ENCODE peak calls at places on chromosomes 6 and 20, in five cellular contexts. G is A549, K is K562, H is GM12878, L is HepG2. N is an unnamed sample.

GRCh38 chr6:142542704-142543233 is 241.0 kb downstream of the ADGRG6 start:
- DNase-seq in G (peak), K (peak), H (no peak), L (no peak), N (peak)

GRCh38 chr6:58113960-58114359 is 796.5 kb downstream of the PRIM2 start:
- DNase-seq in G (no peak), K (no peak), H (no peak), L (no peak), N (peak)

GRCh38 chr6:72849346-72849745 is 227.5 kb downstream of the KCNQ5 start:
- DNase-seq in G (no peak), K (no peak), H (no peak), L (no peak), N (no peak)

GRCh38 chr20:17878912-17879602 is 89.5 kb downstream of the SNX5 start:
- DNase-seq in G (no peak), K (no peak), H (no peak), L (no peak), N (no peak)

GRCh38 chr6:57316581-57317059 is 810 bp upstream of the PRIM2 start:
- DNase-seq in G (peak), K (peak), H (peak), L (peak), N (peak)

GRCh38 chr6:111423960-111424846 is 58.8 kb downstream of the REV3L start:
- DNase-seq in G (no peak), K (peak), H (no peak), L (no peak), N (no peak)

GRCh38 chr6:119161450-119161849 is 83.0 kb upstream of the FAM184A start:
- DNase-seq in G (no peak), K (no peak), H (no peak), L (no peak), N (no peak)

GRCh38 chr6:16081337-16081736 is 47.5 kb upstream of the MYLIP start:
- DNase-seq in G (no peak), K (no peak), H (no peak), L (no peak), N (no peak)

GRCh38 chr6:25331085-25331685 is 52.0 kb downstream of the CARMIL1 start:
- DNase-seq in G (no peak), K (no peak), H (no peak), L (no peak), N (no peak)

GRCh38 chr6:108002365-108003221 is 44.6 kb upstream of the SEC63 start:
- DNase-seq in G (peak), K (no peak), H (no peak), L (peak), N (peak)

GRCh38 chr6:43772571-43773049 is 2.6 kb downstream of the VEGFA start:
- DNase-seq in G (peak), K (peak), H (no peak), L (peak), N (peak)

GRCh38 chr6:166714581-166714980 is 87.5 kb upstream of the RPS6KA2 start:
- DNase-seq in G (no peak), K (no peak), H (no peak), L (no peak), N (no peak)

GRCh38 chr6:14706378-14706929 is 539.4 kb upstream of the JARID2 start:
- DNase-seq in G (peak), K (peak), H (no peak), L (no peak), N (no peak)

GRCh38 chr6:141326426-141326825 is 806.3 kb upstream of the GJE1 start:
- DNase-seq in G (peak), K (no peak), H (no peak), L (peak), N (no peak)

GRCh38 chr6:167255918-167256553 is 35.1 kb upstream of the UNC93A start:
- DNase-seq in G (no peak), K (no peak), H (no peak), L (no peak), N (peak)

GRCh38 chr6:139161169-139161568 is 26.3 kb downstream of the HECA start:
- DNase-seq in G (no peak), K (no peak), H (no peak), L (peak), N (no peak)

GRCh38 chr6:56220078-56220477 is 27.3 kb downstream of the COL21A1 start:
- DNase-seq in G (peak), K (no peak), H (no peak), L (no peak), N (no peak)

GRCh38 chr6:135667694-135668455 is 170.3 kb upstream of the AHI1 start:
- DNase-seq in G (peak), K (no peak), H (no peak), L (no peak), N (peak)

GRCh38 chr6:119345114-119345513 is 4.4 kb downstream of the MAN1A1 start:
- DNase-seq in G (no peak), K (no peak), H (no peak), L (no peak), N (no peak)

GRCh38 chr20:3479025-3479424 is 8.2 kb downstream of the ATRN start:
- DNase-seq in G (no peak), K (no peak), H (no peak), L (no peak), N (no peak)

GRCh38 chr6:16800942-16801341 is 39.7 kb upstream of the ATXN1 start:
- DNase-seq in G (no peak), K (no peak), H (no peak), L (no peak), N (no peak)

GRCh38 chr6:161917645-161918044 is 643.8 kb upstream of the AGPAT4 start:
- DNase-seq in G (no peak), K (no peak), H (no peak), L (no peak), N (no peak)

GRCh38 chr6:65259080-65259479 is 447.9 kb downstream of the EYS start:
- DNase-seq in G (peak), K (no peak), H (no peak), L (peak), N (peak)

GRCh38 chr6:89888138-89888514 is 6.1 kb upstream of the GJA10 start:
- DNase-seq in G (no peak), K (no peak), H (no peak), L (no peak), N (no peak)

GRCh38 chr20:51480507-51481270 is 61.8 kb downstream of the NFATC2 start:
- DNase-seq in G (no peak), K (no peak), H (peak), L (no peak), N (no peak)

DNA sequence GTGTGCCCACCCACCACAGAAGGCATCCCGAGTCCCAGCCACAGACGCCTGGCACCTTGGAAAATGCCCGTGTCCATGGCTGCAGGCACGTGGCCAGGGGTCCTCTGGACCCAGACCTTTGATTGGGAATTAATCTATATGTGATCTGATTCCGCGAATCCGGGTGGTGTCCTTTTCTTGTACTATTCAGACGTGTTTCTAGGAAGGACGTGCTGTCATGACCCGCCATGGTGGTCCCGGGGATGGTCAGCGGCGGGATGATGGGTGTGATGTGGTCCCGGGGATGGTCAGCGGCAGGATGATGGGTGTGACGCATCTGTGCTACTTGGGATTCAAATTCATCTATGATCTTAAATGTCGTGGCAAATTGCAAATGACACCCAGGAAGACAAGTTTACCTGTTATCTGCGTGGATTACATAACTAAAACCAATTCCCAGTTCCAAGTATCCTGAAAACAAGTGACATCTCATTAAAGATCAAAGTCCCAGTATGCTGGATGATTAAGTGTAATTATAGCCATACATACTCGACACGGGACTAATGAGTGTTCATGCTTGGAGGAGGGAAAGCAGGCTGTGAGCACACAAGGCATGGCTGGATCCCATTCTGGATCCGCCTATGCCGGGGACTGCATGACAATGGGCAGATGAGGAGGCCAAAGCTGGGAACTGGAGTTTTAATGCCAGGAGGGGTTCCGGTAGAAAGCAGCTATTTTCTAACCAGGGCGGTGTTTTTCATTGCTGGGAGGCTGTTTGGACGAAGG is 256.5 kb downstream of the TAF4 start:
- DNase-seq in G (no peak), K (no peak), H (no peak), L (no peak), N (no peak)
- TF ChIP-seq JUNB in G (no peak), K (no peak), H (no peak), L (no peak), N (no peak)

DNA sequence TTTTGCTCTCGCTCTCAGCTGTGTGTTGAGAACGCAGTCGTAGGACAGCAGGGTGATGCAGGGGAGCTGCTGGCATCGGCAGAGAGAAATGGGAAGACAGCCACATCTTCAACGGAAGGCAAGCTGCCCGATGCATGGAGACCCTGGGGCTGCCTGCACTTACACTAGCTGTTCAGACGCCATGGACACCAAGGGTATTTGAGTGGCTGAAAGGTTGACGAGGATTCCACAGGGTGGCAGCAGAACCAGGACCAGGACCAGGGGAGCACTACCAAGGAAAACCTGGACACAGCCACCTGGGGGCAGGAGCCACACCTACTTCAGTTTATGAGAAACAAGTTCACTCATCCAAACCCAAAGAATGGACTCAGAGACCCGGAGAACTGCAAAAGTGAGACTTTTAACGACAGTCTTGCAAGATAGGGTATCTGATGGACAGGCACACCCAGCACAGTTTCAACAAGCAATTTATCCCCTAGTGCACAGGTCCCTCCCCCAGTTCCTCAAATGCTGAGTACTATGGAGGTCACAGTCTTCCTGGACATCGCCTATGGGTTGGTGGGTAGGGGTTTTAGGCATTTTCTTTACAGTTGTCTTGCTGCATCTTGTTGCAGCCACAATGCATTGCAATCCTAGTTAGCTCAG is 56.3 kb upstream of the ENTPD6 start:
- DNase-seq in G (peak), K (peak), H (no peak), L (peak), N (peak)
- TF ChIP-seq JUNB in G (no peak), K (no peak), H (no peak), L (no peak), N (no peak)

GRCh38 chr6:77173472-77174074 is 289.7 kb downstream of the HTR1B start:
- DNase-seq in G (peak), K (no peak), H (no peak), L (peak), N (peak)
- TF ChIP-seq JUNB in G (no peak), K (no peak), H (no peak), L (no peak), N (no peak)

GRCh38 chr6:127402890-127403617 is 56.1 kb downstream of the KIAA0408 start:
- DNase-seq in G (no peak), K (no peak), H (no peak), L (no peak), N (no peak)
- TF ChIP-seq JUNB in G (no peak), K (no peak), H (no peak), L (no peak), N (no peak)

GRCh38 chr20:56985286-56985685 is 281.2 kb downstream of the BMP7 start:
- DNase-seq in G (no peak), K (no peak), H (no peak), L (no peak), N (no peak)
- TF ChIP-seq JUNB in G (no peak), K (no peak), H (no peak), L (no peak), N (no peak)

GRCh38 chr6:38640216-38640909 is 634 bp upstream of the BTBD9 start:
- DNase-seq in G (no peak), K (no peak), H (peak), L (no peak), N (peak)

GRCh38 chr6:38637756-38638155 is 2.0 kb downstream of the BTBD9 start:
- DNase-seq in G (no peak), K (no peak), H (no peak), L (no peak), N (no peak)

GRCh38 chr6:38636027-38636426 is 3.7 kb downstream of the BTBD9 start:
- DNase-seq in G (no peak), K (no peak), H (no peak), L (no peak), N (no peak)

GRCh38 chr6:38639498-38640215 is at the start of gene BTBD9:
- DNase-seq in G (peak), K (peak), H (peak), L (peak), N (peak)

DNA sequence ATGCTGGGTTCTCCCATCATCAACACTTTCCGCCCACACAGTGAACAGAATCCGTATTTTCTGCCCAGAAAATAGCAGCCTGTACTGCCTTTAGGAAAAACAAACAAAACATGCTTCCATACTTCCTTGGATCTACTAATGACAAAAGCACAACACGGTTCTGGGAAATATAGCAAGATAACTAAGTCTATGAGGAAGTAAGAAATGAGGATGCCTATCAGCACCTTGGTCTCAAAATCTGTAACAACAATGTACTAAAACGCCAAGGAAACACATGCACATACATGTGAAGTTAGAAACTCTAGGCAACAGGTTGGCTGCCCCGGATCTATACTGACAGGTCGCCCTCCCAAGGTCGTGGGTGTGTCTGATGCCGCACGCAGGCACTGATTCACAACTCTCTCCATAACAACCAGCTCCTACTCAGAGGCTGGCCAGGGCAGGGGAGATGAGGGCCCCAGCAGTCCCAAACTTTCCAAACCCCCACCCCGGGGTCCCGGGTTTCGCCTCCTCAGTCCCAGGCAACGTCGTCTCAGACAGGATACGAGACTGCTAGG is 710 bp downstream of the BTBD9 start:
- DNase-seq in G (peak), K (no peak), H (no peak), L (peak), N (peak)
- TF ChIP-seq JUNB in G (no peak), K (no peak), H (no peak), L (no peak), N (no peak)

N was measured in GM23338.